ENCODE peak calls at places on chromosomes 1 and 21, in five cellular contexts. G is fibroblast of mammary gland, K is astrocyte of the spinal cord, X is thoracic aorta, M is left lung. C is an unnamed sample.

GRCh38 chr1:162248854-162249535 is 127.7 kb downstream of the SPATA46 start:
- DNase-seq in G (no peak), K (peak), X (no peak), M (no peak), C (no peak)

GRCh38 chr1:14945132-14946010 is 208.2 kb upstream of the TMEM51 start:
- DNase-seq in G (peak), K (peak), X (peak), M (peak), C (peak)

GRCh38 chr1:86788300-86789206 is 84.2 kb downstream of the SH3GLB1 start:
- DNase-seq in G (peak), K (peak), X (peak), M (no peak), C (peak)

GRCh38 chr1:27567931-27568246 is 36.1 kb downstream of the AHDC1 start:
- DNase-seq in G (no peak), K (no peak), X (no peak), M (no peak), C (no peak)

GRCh38 chr1:92504751-92505692 is 18.3 kb upstream of the GFI1 start:
- DNase-seq in G (no peak), K (no peak), X (no peak), M (no peak), C (no peak)

GRCh38 chr1:6385673-6386191 is 7.8 kb downstream of the ACOT7 start:
- DNase-seq in G (peak), K (peak), X (no peak), M (peak), C (peak)

GRCh38 chr1:181087400-181087901 is 1.0 kb upstream of the IER5 start:
- DNase-seq in G (peak), K (no peak), X (no peak), M (no peak), C (no peak)

GRCh38 chr1:193448682-193449461 is 262.5 kb upstream of the B3GALT2 start:
- DNase-seq in G (no peak), K (no peak), X (no peak), M (no peak), C (no peak)

GRCh38 chr1:24277420-24278169 is 41.6 kb upstream of the GRHL3 start:
- DNase-seq in G (peak), K (peak), X (no peak), M (no peak), C (peak)

DNA sequence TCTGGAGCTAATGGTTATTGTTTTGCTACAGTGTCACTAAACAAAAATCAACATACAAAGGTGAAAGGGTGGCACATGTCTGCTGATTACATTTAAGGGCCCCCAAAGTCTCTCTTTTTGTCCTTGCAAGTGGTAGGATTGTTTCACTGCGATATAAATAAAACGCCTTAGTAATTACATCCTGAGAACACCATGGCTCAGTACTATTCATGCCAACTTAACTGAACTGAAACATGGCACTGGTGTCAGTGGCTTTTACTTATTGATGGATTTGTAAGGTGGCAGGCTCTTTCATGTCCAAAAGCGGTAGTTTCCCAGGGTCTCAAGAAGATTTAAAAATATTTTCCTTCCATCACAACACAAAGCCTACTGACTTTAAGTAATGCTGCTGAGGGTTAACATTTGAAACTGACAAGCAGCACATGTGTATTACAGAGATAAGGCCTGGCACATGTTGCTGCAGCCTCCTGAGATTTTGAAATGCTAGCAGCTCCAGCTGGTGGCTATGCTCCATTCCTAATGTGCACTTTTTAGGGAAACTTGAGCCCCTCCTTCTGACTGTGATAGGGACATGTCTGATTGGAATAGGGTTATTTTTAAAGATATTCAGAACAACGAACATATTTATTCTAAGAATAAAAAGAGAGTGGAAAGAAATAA is 86.8 kb downstream of the ATP1B1 start:
- DNase-seq in G (peak), K (no peak), X (no peak), M (no peak), C (peak)
- TF ChIP-seq CTCF in G (no peak), K (no peak), X (no peak), M (no peak), C (no peak)

GRCh38 chr1:96522927-96523326 is 198.7 kb upstream of the PTBP2 start:
- DNase-seq in G (no peak), K (no peak), X (no peak), M (no peak), C (no peak)

GRCh38 chr1:96519851-96520281 is 201.7 kb upstream of the PTBP2 start:
- DNase-seq in G (peak), K (peak), X (no peak), M (no peak), C (no peak)

GRCh38 chr1:96521994-96522760 is 199.4 kb upstream of the PTBP2 start:
- DNase-seq in G (peak), K (peak), X (no peak), M (no peak), C (peak)

GRCh38 chr1:96524100-96524499 is 197.5 kb upstream of the PTBP2 start:
- DNase-seq in G (no peak), K (no peak), X (no peak), M (no peak), C (no peak)

GRCh38 chr1:96520542-96520941 is 201.0 kb upstream of the PTBP2 start:
- DNase-seq in G (peak), K (peak), X (no peak), M (no peak), C (no peak)
- H3K4me3 ChIP-seq in G (no peak), K (no peak), X (no peak), M (no peak), C (no peak)

GRCh38 chr21:16851054-16851453 is 661.8 kb upstream of the CXADR start:
- DNase-seq in G (no peak), K (no peak), X (no peak), M (no peak), C (no peak)
- TF ChIP-seq CTCF in G (no peak), K (no peak), X (no peak), M (no peak), C (no peak)

GRCh38 chr1:150162862-150163706 is 13.4 kb downstream of the PLEKHO1 start:
- DNase-seq in G (peak), K (peak), X (peak), M (peak), C (peak)
- H3K4me3 ChIP-seq in G (peak), K (peak), X (peak), M (no peak), C (peak)

DNA sequence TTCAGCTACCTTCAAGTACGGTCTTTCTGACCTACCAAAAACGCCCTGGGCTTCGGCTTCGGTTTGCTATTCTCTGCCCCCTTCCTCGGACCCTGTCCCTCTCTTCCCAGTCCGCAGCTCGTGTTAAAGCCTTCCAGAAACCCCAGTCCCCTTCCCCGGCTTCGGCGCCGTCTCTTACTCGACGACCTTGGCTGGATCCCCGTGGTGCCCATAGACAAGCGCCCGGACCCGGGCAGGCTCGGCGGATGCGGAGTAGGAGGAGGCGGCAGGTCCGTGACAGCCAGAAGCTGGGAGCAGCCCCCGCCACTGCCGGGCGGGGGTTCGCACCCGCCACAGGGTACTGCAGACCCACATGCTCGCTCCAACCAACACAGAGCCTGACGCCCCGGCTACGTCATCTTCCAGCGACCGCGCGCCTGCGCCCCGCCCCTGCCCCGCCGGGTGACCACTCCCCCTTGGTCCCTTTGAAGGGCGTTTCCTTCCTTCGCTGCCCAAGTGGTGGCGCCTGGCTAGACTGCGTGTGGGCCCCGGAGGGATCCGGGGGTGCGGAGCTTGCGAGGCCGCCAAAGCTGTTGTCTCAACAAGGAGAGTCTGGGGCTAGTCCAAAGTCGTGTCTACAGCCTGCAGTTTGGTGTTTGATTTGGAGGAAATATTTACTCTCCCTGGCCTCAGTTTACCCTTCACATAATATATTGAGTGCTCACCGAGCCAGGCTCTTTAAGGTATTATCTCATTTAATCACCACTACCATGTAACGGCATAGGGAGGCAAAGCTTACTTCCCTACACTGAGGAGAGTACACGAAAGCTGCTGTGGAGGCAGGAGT is at the start of gene MECR:
- DNase-seq in G (peak), K (peak), X (peak), M (peak), C (peak)
- TF ChIP-seq CTCF in G (no peak), K (no peak), X (no peak), M (no peak), C (no peak)

C was measured in foreskin fibroblast.